ENCODE peak calls at places on chromosomes 7 and 10, in eight cellular contexts. J is hippocampal formation; F is CD8-positive, alpha-beta T cell; S is T follicular helper cell; E is prostate gland; A is brain microvascular endothelial cell; N is mesothelial cell of epicardium; Z is activated CD4-positive, alpha-beta T cell treated with anti-CD3 and anti-CD28 coated beads, Interleukin-2, amount 10 ng/mL, durations not matched to agents 7 days and 5 days. Q is an unnamed sample.

GRCh38 chr10:70191161-70191770 is 21.0 kb upstream of the SAR1A start:
- DNase-seq in J (no peak), N (no peak), Z (no peak), S (no peak), E (no peak), F (no peak), A (no peak), Q (no peak)

GRCh38 chr10:59240581-59241183 is 64.2 kb downstream of the PHYHIPL start:
- DNase-seq in N (no peak), J (peak), S (no peak), F (no peak), E (peak), Z (no peak), A (peak), Q (peak)

GRCh38 chr10:80422221-80422536 is 13.8 kb downstream of the PRXL2A start:
- DNase-seq in E (no peak), A (no peak), J (no peak), N (no peak), F (no peak), S (no peak), Z (no peak), Q (no peak)

GRCh38 chr10:47383254-47384147 is 592 bp downstream of the ZNF488 start:
- DNase-seq in S (no peak), A (no peak), N (peak), F (no peak), J (peak), E (no peak), Z (no peak), Q (no peak)

GRCh38 chr7:135716677-135717238 is 11.2 kb downstream of the SLC13A4 start:
- DNase-seq in Z (no peak), A (peak), E (no peak), N (no peak), S (no peak), F (no peak), J (no peak), Q (peak)

GRCh38 chr7:80335473-80336232 is 176.2 kb downstream of the GNAT3 start:
- DNase-seq in F (no peak), A (no peak), N (no peak), S (no peak), J (no peak), E (no peak), Z (no peak), Q (no peak)

GRCh38 chr10:80144302-80145131 is 12.0 kb downstream of the PLAC9 start:
- DNase-seq in S (peak), A (no peak), E (peak), F (peak), N (no peak), J (no peak), Z (peak), Q (no peak)

GRCh38 chr10:96614515-96614914 is 27.7 kb upstream of the TM9SF3 start:
- DNase-seq in Z (no peak), J (no peak), E (no peak), A (peak), F (no peak), N (no peak), S (no peak), Q (peak)

GRCh38 chr7:150823484-150824126 is 23.0 kb downstream of the TMEM176A start:
- DNase-seq in N (no peak), S (no peak), J (no peak), Z (no peak), F (no peak), E (no peak), A (no peak), Q (no peak)

GRCh38 chr10:1410469-1411395 is 326.6 kb downstream of the ADARB2 start:
- DNase-seq in E (no peak), N (no peak), J (no peak), F (no peak), S (no peak), A (no peak), Z (no peak), Q (no peak)

GRCh38 chr10:102926842-102927241 is 8.7 kb downstream of the CNNM2 start:
- DNase-seq in Z (no peak), S (no peak), F (no peak), N (no peak), A (no peak), E (no peak), J (no peak), Q (no peak)

GRCh38 chr7:37109853-37110252 is 338.8 kb downstream of the ELMO1 start:
- DNase-seq in F (no peak), Z (no peak), E (no peak), N (no peak), A (no peak), J (no peak), S (no peak), Q (no peak)

GRCh38 chr7:23895666-23896096 is 185.7 kb downstream of the STK31 start:
- DNase-seq in S (no peak), E (no peak), A (peak), Z (no peak), F (no peak), N (no peak), J (no peak), Q (no peak)

GRCh38 chr10:124666494-124666893 is 77.7 kb downstream of the FAM53B start:
- DNase-seq in Z (no peak), F (no peak), A (no peak), S (no peak), N (no peak), J (no peak), E (no peak), Q (no peak)

Q was measured in HFF-Myc.